ENCODE peak calls at places on chromosome 1, in seven cellular contexts. A is A549, I is stomach, P is ovary, N is SK-N-SH, G is transverse colon, M is GM12878. L is an unnamed sample.

GRCh38 chr1:77975386-77975785 is 3.5 kb downstream of the FUBP1 start:
- DNase-seq in G (no peak), A (no peak), P (no peak), I (no peak), M (no peak), N (no peak), L (no peak)

GRCh38 chr1:31264790-31265386 is 25.2 kb upstream of the NKAIN1 start:
- DNase-seq in N (no peak), G (no peak), P (no peak), A (no peak), M (no peak), I (peak), L (no peak)

GRCh38 chr1:7266561-7266960 is 481.3 kb downstream of the CAMTA1 start:
- DNase-seq in I (no peak), A (no peak), P (no peak), N (no peak), G (no peak), M (no peak), L (no peak)

GRCh38 chr1:31805318-31805717 is 10.5 kb downstream of the SPOCD1 start:
- DNase-seq in I (no peak), P (no peak), A (no peak), M (no peak), G (no peak), N (no peak), L (no peak)

GRCh38 chr1:230569201-230569600 is 73.1 kb upstream of the COG2 start:
- DNase-seq in G (no peak), M (no peak), A (no peak), I (no peak), P (no peak), N (no peak), L (no peak)

GRCh38 chr1:40036574-40036973 is 4.0 kb upstream of the CAP1 start:
- DNase-seq in G (peak), P (peak), M (no peak), I (peak), N (peak), A (no peak), L (peak)

GRCh38 chr1:85320371-85321131 is 44.1 kb upstream of the BCL10 start:
- DNase-seq in P (no peak), I (no peak), M (no peak), N (no peak), A (peak), G (no peak), L (no peak)

GRCh38 chr1:1021860-1022259 is 1.9 kb downstream of the AGRN start:
- DNase-seq in M (no peak), G (no peak), P (no peak), A (no peak), I (no peak), N (no peak), L (no peak)

GRCh38 chr1:91604632-91605031 is 104.0 kb downstream of the CDC7 start:
- DNase-seq in A (no peak), I (no peak), N (no peak), M (no peak), P (no peak), G (no peak), L (no peak)

GRCh38 chr1:29453502-29454240 is 217.3 kb downstream of the PTPRU start:
- DNase-seq in A (peak), P (no peak), N (peak), I (no peak), G (no peak), M (no peak), L (no peak)

DNA sequence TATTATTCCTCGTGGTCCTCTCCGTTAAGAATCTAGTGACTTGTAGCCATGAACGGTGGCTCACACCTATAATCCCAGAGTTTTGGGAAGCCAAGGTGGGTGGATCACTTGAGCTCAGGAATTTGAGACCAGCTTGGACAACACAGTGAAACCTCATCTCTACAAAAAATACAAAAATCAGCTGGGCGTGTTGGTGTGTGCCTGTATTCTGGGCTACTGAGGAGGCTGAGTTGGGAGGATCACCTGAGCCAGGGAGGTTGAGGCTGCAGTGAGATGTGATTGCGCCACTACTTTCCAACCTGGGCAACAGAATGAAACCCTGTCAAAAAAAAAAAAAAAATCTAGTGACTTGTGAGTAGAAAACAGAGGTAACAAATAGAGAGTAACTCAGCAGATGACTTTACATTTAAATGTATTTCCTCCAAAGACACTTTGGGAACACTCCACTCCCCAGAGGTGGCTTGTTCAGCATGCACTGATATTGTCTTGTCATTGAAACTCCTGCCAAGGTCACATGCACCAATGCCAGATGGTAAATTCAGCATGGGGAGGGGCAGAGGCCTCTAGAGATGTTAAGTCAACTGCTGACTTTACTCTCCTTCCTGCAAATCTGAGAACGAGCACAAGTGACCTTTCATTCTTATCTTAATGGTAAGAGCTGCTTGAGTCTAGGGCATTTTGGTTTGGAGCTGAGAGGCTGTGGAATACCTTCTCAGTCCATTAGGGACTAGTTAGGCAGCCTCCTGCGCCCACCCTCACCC is 24.9 kb downstream of the CCDC185 start:
- DNase-seq in P (no peak), A (no peak), G (no peak), N (no peak), M (no peak), I (no peak), L (no peak)
- TF ChIP-seq CTCF in P (no peak), A (no peak), G (no peak), N (no peak), M (no peak), I (no peak), L (no peak)

DNA sequence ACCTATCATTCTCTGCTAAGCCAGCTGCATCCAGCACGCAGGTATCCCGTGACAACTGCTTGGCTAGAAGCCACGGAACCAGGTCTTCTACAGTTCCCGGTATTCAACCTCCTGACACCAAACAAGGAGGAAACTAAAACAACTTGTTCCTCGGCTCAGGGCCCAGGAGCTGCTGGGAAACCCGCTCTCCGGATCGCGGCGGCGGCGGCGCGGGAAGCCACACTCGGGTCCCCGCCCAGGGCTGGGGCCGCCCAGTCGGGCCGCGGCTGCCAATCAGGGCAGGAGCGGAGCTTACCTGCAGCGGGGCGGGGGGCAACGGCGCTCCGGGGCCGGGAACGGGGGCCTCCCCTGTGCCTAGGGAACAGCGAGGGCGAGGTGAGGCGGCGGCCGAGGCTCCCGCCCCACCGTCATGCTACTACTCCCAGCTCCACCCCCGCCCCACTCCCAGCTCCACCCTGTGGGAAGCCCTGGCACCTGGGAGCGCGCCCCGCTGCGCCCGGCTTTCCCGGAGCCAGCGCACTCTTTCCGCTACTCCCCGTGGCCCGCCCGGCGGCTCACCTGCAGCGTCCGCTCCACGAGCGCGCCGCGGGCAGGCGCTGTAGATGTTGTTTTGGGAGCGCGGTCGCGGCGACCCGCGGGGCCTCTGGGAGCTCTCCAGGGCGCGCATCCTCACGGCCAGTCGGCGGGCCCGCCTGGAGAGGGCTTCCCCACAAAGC is 12.1 kb downstream of the IL24 start:
- DNase-seq in P (no peak), N (peak), M (no peak), A (peak), I (peak), G (peak), L (peak)
- TF ChIP-seq EP300 in P (peak), N (no peak), M (no peak), A (no peak), I (no peak), G (peak), L (no peak)

GRCh38 chr1:16151200-16151708 is 4.6 kb downstream of the EPHA2 start:
- DNase-seq in G (no peak), N (peak), A (no peak), M (no peak), I (no peak), P (no peak), L (no peak)
- H3K4me3 ChIP-seq in G (no peak), N (peak), A (peak), M (no peak), I (peak), P (no peak), L (no peak)

GRCh38 chr1:97820470-97821188 is 100.2 kb downstream of the DPYD start:
- DNase-seq in I (no peak), P (no peak), G (no peak), A (peak), M (no peak), N (no peak), L (no peak)
- TF ChIP-seq CTCF in I (peak), P (no peak), G (peak), A (peak), M (peak), N (peak), L (peak)

DNA sequence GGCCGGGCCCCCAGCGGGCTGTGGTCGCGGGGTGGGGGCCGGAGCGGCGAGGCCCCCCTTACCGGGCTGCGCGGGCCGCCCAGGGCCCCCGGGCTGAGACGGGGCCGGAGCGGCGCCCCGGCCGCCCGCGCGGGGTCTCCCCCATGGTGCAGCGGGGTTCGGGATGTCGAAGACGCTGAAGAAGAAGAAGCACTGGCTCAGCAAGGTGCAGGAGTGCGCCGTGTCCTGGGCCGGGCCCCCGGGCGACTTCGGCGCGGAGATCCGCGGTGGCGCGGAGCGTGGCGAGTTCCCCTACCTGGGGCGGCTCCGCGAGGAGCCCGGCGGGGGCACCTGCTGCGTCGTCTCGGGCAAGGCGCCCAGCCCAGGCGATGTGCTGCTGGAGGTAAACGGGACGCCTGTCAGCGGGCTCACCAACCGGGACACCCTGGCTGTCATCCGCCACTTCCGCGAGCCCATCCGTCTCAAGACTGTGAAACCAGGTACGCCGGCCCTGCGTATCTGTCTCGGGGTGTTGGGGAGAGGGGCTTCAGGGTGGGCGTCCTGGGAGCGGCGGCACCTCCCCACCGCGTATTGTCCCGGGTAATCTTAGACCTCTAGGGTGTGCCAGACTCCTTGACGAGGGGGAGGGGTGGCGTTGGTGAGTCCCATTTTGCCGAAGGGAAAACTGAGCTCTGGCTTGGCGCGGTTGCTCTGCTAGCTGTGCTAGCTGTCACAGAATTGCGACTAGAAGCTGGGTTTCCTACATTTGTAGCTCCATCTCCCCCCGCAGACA is 742 bp downstream of the MAGI3 start:
- DNase-seq in A (peak), I (peak), M (no peak), P (peak), N (peak), G (peak), L (peak)
- TF ChIP-seq EP300 in A (no peak), I (no peak), M (no peak), P (no peak), N (no peak), G (no peak), L (no peak)

DNA sequence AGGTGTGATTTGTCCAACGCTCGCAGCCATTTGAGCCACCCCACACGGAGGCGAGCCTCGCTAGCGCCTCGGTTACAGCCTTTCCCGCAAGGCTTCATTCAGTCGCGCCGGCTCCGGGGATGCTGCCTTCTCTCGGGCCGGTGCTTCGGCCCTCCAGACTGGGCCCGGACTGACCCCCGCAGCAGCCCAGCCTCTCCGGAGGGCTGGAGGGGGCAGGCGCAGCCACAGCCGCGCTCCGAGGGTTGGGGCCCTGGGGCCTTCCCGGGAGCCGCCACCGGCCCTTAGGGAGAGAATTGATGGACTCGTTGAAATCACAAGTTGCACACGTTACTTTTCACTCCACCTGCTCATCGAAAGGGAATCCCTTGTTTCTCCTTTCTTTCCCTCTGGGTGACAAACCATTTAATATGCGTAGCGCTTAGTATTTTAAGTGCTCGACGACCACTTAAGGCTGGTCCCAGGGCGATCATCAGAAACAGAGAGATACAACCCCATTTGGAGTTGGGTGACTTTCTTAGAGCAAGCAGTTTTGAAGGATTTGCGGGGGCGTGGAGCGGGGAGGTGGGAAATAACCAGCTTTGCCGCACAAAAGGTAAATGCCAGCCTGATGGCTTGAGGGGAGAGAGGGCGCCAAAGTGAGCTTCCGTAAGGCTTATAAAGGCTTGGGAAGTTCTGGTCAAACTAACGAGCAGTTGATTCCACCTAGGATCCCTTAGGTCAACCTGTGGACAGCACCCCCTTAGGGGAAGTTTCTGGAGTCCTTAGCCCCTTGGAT is 24.6 kb upstream of the ENAH start:
- DNase-seq in A (no peak), I (no peak), N (no peak), P (peak), G (no peak), M (no peak), L (no peak)
- H3K4me3 ChIP-seq in A (no peak), I (no peak), N (no peak), P (no peak), G (no peak), M (no peak), L (peak)

DNA sequence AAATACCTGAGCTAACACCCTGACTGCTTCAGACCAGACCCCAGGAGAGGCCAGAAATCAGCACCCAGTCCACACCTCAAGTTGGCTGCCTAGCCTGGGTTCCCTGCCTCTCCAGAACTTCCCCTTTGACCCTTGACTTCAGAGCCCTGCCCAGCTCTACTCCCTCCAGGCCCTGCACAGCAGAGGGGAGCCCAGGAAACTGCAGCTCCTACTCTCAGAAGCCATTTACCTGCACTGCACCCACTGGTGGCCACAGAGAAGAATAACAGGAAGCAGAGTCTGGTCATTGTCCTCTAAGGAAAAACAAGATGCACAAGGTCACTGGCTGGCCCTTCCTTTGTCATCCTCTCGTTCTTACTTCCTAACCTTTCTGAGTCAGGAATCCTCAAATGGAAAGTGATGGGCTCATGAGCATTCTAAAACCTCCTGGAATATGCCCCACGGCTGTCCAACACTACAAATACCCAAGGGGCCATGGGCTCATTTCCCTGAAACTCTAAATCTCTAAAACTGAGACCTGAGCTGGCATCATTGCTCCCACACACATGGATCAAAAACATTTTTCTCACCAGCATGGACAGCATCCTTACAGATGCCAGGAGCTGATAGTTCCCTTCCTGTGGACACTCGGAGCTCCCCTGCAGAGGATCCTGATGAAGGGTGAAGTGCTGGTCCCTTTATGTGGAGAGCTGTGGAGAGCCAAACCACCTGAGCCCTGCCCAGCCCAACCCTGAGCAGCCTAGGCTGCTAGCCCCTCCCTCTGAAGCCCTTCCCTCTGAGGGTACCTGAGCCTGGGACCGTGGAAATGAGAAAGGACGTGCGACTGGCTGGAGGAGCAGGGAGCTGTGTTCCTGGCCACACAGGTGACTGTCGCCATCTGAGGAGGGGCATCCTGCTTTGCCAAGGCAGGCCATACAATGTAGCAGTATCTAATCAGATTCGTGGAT is at the start of gene ITLN2:
- DNase-seq in I (peak), A (peak), N (peak), P (no peak), M (peak), G (peak), L (no peak)
- TF ChIP-seq CTCF in I (peak), A (peak), N (peak), P (no peak), M (peak), G (peak), L (peak)

DNA sequence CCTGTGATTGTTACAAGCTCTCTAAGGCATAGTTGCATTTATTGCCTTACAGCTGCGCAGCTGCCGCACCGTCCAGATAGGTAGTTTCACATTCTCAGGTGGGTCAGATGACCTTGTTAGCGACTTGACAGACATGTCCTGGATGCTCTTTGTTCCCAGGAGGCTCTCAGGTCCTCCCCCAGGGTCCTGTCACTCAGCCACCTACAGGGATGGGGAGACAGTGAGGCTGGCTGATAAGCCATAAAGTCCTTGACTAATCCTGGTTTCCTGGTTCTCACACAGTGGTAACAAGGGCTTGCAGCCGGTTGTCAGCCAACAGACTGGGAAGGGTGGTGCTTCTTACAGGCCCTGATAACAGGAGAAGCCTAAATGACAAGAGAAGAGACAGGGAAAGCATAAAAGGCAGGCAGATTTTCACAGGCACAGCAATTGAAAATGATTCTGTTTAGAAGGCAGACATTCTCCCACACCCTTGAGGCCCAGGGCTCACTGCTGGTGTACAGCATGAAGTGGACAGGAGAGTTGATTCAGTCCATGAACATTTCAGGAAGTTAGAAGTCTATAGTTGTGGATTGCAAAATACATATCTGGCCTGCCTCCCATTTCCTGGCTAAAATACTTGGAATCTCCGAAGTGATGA is 2.9 kb downstream of the ARF1 start:
- DNase-seq in G (peak), I (no peak), P (no peak), A (no peak), N (no peak), M (no peak), L (peak)
- TF ChIP-seq EP300 in G (no peak), I (no peak), P (no peak), A (no peak), N (no peak), M (no peak), L (no peak)